ENCODE peak calls at places on chromosome 17, in nine cellular contexts. P is HCT116, B is K562, X is heart left ventricle, S is right lobe of liver, Y is HepG2, E is A549, C is upper lobe of left lung, D is IMR-90. V is an unnamed sample.

GRCh38 chr17:76840884-76841775 is 27.1 kb upstream of the MGAT5B start:
- ATAC-seq in P (no peak), B (no peak), X (no peak), S (no peak), Y (no peak), E (peak; percentile 12), C (no peak), D (no peak), V (no peak)

GRCh38 chr17:2103456-2103855 is 48.6 kb downstream of the HIC1 start:
- ATAC-seq in P (no peak), B (no peak), X (no peak), S (no peak), Y (no peak), E (no peak), C (no peak), D (no peak), V (peak; percentile 11)

GRCh38 chr17:65366102-65366844 is 195.2 kb downstream of the AXIN2 start:
- ATAC-seq in P (no peak), B (no peak), X (no peak), S (no peak), Y (no peak), E (no peak), C (no peak), D (no peak), V (no peak)

GRCh38 chr17:43217614-43218087 is 6.0 kb downstream of the TMEM106A start:
- ATAC-seq in P (no peak), B (no peak), X (no peak), S (no peak), Y (peak; percentile 3), E (no peak), C (no peak), D (no peak), V (no peak)

GRCh38 chr17:81902653-81903414 is 796 bp downstream of the NPB start:
- ATAC-seq in P (no peak), B (peak; percentile 43), X (peak; percentile 1), S (peak; percentile 42), Y (peak; percentile 7), E (no peak), C (peak; percentile 1), D (no peak), V (no peak)

GRCh38 chr17:9824094-9824493 is 1.6 kb upstream of the GLP2R start:
- ATAC-seq in P (peak; percentile 79), B (no peak), X (no peak), S (no peak), Y (peak; percentile 59), E (peak; percentile 67), C (no peak), D (no peak), V (no peak)

GRCh38 chr17:42690596-42690995 is 8.3 kb downstream of the CNTNAP1 start:
- ATAC-seq in P (no peak), B (no peak), X (no peak), S (no peak), Y (no peak), E (no peak), C (no peak), D (no peak), V (no peak)

GRCh38 chr17:15171433-15172047 is 93.6 kb downstream of the PMP22 start:
- ATAC-seq in P (peak; percentile 100), B (peak; percentile 87), X (peak; percentile 88), S (peak; percentile 93), Y (peak; percentile 93), E (peak; percentile 89), C (peak; percentile 84), D (peak; percentile 100), V (peak; percentile 55)

GRCh38 chr17:48604770-48605329 is at the start of gene HOXB6:
- ATAC-seq in P (peak; percentile 35), B (peak; percentile 63), X (no peak), S (no peak), Y (no peak), E (peak; percentile 40), C (no peak), D (no peak), V (no peak)

GRCh38 chr17:71334041-71334781 is 786.6 kb upstream of the SOX9 start:
- ATAC-seq in P (no peak), B (no peak), X (no peak), S (no peak), Y (no peak), E (no peak), C (no peak), D (no peak), V (no peak)

GRCh38 chr17:57021226-57021940 is 43.5 kb downstream of the SCPEP1 start:
- ATAC-seq in P (no peak), B (no peak), X (no peak), S (no peak), Y (no peak), E (peak; percentile 64), C (no peak), D (no peak), V (peak; percentile 90)

GRCh38 chr17:64134996-64135395 is 5.1 kb upstream of the ERN1 start:
- ATAC-seq in P (no peak), B (no peak), X (no peak), S (no peak), Y (no peak), E (no peak), C (no peak), D (no peak), V (no peak)

GRCh38 chr17:81084691-81085419 is 49.9 kb downstream of the BAIAP2 start:
- ATAC-seq in P (no peak), B (no peak), X (peak; percentile 38), S (peak; percentile 60), Y (no peak), E (no peak), C (no peak), D (no peak), V (peak; percentile 27)

DNA sequence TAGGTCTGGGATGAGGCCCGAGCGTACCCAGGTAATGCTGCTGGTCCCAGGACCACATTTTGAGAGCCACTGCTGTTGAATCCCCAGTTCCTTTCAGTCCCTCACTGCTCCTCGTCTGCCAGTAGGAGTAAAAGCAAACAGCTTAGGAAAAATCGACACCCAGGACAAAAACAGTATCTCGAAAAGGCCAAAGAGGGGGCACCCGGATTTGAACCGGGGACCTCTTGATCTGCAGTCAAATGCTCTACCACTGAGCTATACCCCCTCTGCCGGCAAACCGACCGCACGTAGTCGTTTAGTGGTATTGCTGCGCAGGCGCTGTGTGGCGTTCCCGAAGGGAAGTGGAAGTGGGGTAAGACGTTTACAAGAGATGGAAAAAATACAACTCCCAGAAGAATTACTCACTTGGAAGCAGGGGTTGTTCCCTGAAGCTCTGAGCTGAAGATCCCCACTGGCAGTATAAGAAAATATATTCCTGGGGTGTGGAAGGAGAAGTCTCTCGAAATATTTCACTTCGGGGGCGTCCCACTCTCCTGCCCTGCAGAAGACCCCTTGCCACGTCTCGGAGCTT is 2.2 kb upstream of the PLXDC1 start:
- ATAC-seq in P (peak; percentile 65), B (peak; percentile 73), X (peak; percentile 77), S (peak; percentile 72), Y (peak; percentile 68), E (peak; percentile 65), C (peak; percentile 90), D (peak; percentile 69), V (peak; percentile 87)
- TF ChIP-seq CTCF in P (no peak), B (no peak), X (peak; percentile 34), S (no peak), Y (no peak), E (no peak), C (peak; percentile 25), D (peak; percentile 15), V (no peak)

DNA sequence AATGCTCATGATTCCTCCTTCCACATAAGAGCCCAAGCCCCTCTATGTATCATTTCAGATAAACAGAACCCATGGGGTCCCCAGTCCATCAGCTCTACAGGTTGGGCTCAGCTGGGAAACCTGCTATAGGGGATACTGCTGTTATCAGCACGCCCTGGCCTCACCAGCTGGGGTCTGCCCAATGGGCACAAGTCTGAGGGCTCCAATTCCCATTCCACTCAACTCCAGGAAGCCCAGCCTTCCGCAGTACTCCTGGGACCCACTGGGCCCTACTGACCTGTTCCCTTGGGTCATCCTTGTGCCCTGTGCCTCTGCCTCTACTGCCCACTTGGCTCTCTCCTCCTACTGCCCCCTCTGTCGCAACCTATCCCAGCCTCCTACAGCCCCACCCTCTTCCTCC is 16.2 kb upstream of the XYLT2 start:
- ATAC-seq in P (no peak), B (no peak), X (no peak), S (no peak), Y (no peak), E (peak; percentile 23), C (no peak), D (no peak), V (no peak)
- TF ChIP-seq POLR2A in P (no peak), B (no peak), X (no peak), S (no peak), Y (no peak), E (no peak), C (no peak), D (no peak), V (no peak)

GRCh38 chr17:16464001-16464640 is 27.9 kb downstream of the LRRC75A start:
- ATAC-seq in P (no peak), B (no peak), X (no peak), S (no peak), Y (no peak), E (no peak), C (no peak), D (no peak), V (no peak)

GRCh38 chr17:16465861-16466338 is 26.1 kb downstream of the LRRC75A start:
- ATAC-seq in P (peak; percentile 9), B (no peak), X (peak; percentile 40), S (no peak), Y (peak; percentile 7), E (no peak), C (peak; percentile 71), D (no peak), V (peak; percentile 62)

GRCh38 chr17:16463341-16464000 is 28.5 kb downstream of the LRRC75A start:
- ATAC-seq in P (peak; percentile 80), B (no peak), X (peak; percentile 80), S (no peak), Y (peak; percentile 5), E (peak; percentile 57), C (peak; percentile 22), D (peak; percentile 96), V (peak; percentile 20)

GRCh38 chr17:16466407-16466806 is 25.6 kb downstream of the LRRC75A start:
- ATAC-seq in P (no peak), B (no peak), X (no peak), S (no peak), Y (no peak), E (no peak), C (no peak), D (no peak), V (no peak)

DNA sequence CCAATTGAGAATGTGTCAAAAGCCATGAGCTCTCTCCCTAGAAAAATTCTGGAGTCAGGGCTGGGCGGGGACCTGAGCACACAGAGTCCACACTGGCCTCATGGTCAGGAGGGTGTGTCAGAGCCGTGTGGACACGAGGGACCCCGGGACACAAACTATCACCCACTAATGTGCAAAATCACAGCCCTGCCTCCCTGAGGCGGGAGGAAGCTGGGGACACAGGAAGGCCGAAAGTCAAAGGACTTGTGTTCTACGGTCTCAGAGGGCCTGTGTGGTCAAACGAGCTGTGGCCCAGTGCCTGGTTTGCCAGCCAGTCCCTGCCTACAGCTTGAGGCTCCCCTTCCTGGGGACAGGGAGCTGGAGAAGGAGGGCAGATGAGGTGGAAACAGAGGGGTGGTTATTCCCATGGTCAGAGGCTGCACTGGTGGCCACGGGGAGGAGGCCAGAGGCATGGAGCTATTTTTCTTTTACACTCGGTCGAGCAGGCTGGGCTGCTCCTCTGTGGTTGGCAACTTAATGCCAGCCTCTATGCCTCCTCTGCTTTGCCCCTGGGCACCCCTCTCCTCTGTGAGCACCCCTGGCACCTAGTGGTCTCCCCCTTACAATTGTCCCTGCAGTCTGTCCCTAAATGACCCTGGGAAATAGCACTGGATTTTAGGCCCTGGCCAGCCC is 27.2 kb downstream of the LRRC75A start:
- ATAC-seq in P (no peak), B (no peak), X (no peak), S (no peak), Y (no peak), E (no peak), C (no peak), D (no peak), V (peak; percentile 11)
- TF ChIP-seq CTCF in P (no peak), B (no peak), X (no peak), S (no peak), Y (no peak), E (no peak), C (no peak), D (no peak), V (no peak)

GRCh38 chr17:75456417-75457046 is at the start of gene TMEM94:
- ATAC-seq in P (peak; percentile 98), B (peak; percentile 97), X (peak; percentile 99), S (peak; percentile 99), Y (peak; percentile 90), E (peak; percentile 99), C (peak; percentile 98), D (peak; percentile 91), V (peak; percentile 99)
- TF ChIP-seq POLR2A in P (no peak), B (peak; percentile 70), X (no peak), S (peak; percentile 66), Y (peak; percentile 69), E (peak; percentile 55), C (peak; percentile 15), D (peak; percentile 54), V (no peak)

V was measured in gastroesophageal sphincter.